ENCODE peak calls at places on chromosomes 2 and 18, in five cellular contexts. O is mesenchymal stem cell, W is body of pancreas, U is astrocyte, S is ovary. R is an unnamed sample.

GRCh38 chr2:160301420-160301819 is 101.3 kb upstream of the ITGB6 start:
- DNase-seq in S (no peak), W (no peak), O (no peak), U (no peak), R (no peak)

GRCh38 chr18:74331404-74331803 is 15.8 kb downstream of the C18orf63 start:
- DNase-seq in W (no peak), O (peak; percentile 54), S (no peak), U (peak; percentile 12), R (no peak)

GRCh38 chr2:239278941-239279365 is 121.9 kb downstream of the HDAC4 start:
- DNase-seq in U (peak; percentile 36), S (no peak), W (peak; percentile 7), O (peak; percentile 58), R (no peak)

GRCh38 chr2:215431778-215432758 is 3.8 kb downstream of the FN1 start:
- DNase-seq in W (no peak), S (no peak), O (no peak), U (peak; percentile 50), R (no peak)

GRCh38 chr18:72986103-72986502 is 118.3 kb upstream of the NETO1 start:
- DNase-seq in S (no peak), U (peak; percentile 32), W (no peak), O (no peak), R (no peak)

GRCh38 chr18:64810354-64810753 is 661.5 kb upstream of the LINC00305 start:
- DNase-seq in U (no peak), S (no peak), W (no peak), O (no peak), R (no peak)

GRCh38 chr18:12608292-12608691 is 49.6 kb downstream of the SPIRE1 start:
- DNase-seq in S (no peak), W (no peak), O (no peak), U (peak; percentile 58), R (no peak)

GRCh38 chr2:28972778-28973335 is 8.2 kb upstream of the TOGARAM2 start:
- DNase-seq in U (no peak), O (no peak), W (no peak), S (no peak), R (no peak)

GRCh38 chr2:172223601-172224054 is 120.9 kb upstream of the DLX2 start:
- DNase-seq in U (no peak), O (no peak), S (no peak), W (no peak), R (no peak)

GRCh38 chr2:148954536-148954935 is 79.5 kb downstream of the KIF5C start:
- DNase-seq in U (no peak), O (no peak), S (no peak), W (no peak), R (no peak)

GRCh38 chr2:112482309-112483046 is 522 bp downstream of the TTL start:
- DNase-seq in W (peak; percentile 35), U (peak; percentile 43), S (peak; percentile 37), O (peak; percentile 60), R (peak; percentile 46)

GRCh38 chr2:171083426-171083825 is 77.3 kb downstream of the TLK1 start:
- DNase-seq in S (no peak), W (no peak), U (no peak), O (no peak), R (no peak)

GRCh38 chr18:52499018-52499417 is 159.0 kb downstream of the DCC start:
- DNase-seq in U (no peak), S (no peak), O (no peak), W (peak; percentile 5), R (no peak)

GRCh38 chr18:26190506-26190905 is 35.7 kb upstream of the TAF4B start:
- DNase-seq in S (no peak), U (no peak), W (no peak), O (no peak), R (no peak)

GRCh38 chr2:94960266-94960665 is 65.2 kb upstream of the MAL start:
- DNase-seq in S (no peak), W (no peak), O (no peak), U (no peak), R (no peak)

GRCh38 chr18:77059294-77059916 is 73.2 kb downstream of the MBP start:
- DNase-seq in W (peak; percentile 57), S (no peak), O (peak; percentile 65), U (no peak), R (peak; percentile 42)

GRCh38 chr2:203808041-203808750 is 59.4 kb upstream of the CTLA4 start:
- DNase-seq in S (no peak), O (peak; percentile 78), U (peak; percentile 99), W (no peak), R (no peak)

GRCh38 chr2:171523339-171523931 is 1.2 kb downstream of the CYBRD1 start:
- DNase-seq in O (peak; percentile 91), W (peak; percentile 61), U (peak; percentile 77), S (peak; percentile 69), R (peak; percentile 92)

GRCh38 chr2:190320696-190321095 is 1.1 kb upstream of the HIBCH start:
- DNase-seq in S (no peak), W (no peak), O (no peak), U (no peak), R (no peak)

GRCh38 chr18:37611623-37612279 is 46.2 kb upstream of the CELF4 start:
- DNase-seq in S (no peak), U (no peak), O (no peak), W (no peak), R (no peak)

GRCh38 chr2:121485039-121485438 is 45.6 kb upstream of the RNU4ATAC start:
- DNase-seq in O (no peak), S (no peak), W (no peak), U (peak; percentile 96), R (no peak)

GRCh38 chr2:155145758-155146229 is 447.3 kb downstream of the KCNJ3 start:
- DNase-seq in O (no peak), W (no peak), U (no peak), S (no peak), R (no peak)

GRCh38 chr2:147567131-147567530 is 277.7 kb upstream of the ACVR2A start:
- DNase-seq in O (peak; percentile 65), W (no peak), S (no peak), U (no peak), R (no peak)

GRCh38 chr2:237861-238260 is 26.0 kb downstream of the SH3YL1 start:
- DNase-seq in O (no peak), S (no peak), U (no peak), W (no peak), R (no peak)

GRCh38 chr2:151478011-151478410 is 68.3 kb downstream of the RIF1 start:
- DNase-seq in S (no peak), W (no peak), O (no peak), U (peak; percentile 39), R (no peak)

GRCh38 chr18:8525692-8526091 is 83.5 kb upstream of the RAB12 start:
- DNase-seq in W (no peak), S (no peak), U (no peak), O (no peak), R (no peak)

GRCh38 chr2:97991081-97991856 is 4.5 kb downstream of the TMEM131 start:
- DNase-seq in W (no peak), S (no peak), U (no peak), O (no peak), R (no peak)

GRCh38 chr2:10688921-10689807 is 611 bp downstream of the NOL10 start:
- DNase-seq in S (no peak), U (peak; percentile 8), O (no peak), W (peak; percentile 39), R (peak; percentile 40)

DNA sequence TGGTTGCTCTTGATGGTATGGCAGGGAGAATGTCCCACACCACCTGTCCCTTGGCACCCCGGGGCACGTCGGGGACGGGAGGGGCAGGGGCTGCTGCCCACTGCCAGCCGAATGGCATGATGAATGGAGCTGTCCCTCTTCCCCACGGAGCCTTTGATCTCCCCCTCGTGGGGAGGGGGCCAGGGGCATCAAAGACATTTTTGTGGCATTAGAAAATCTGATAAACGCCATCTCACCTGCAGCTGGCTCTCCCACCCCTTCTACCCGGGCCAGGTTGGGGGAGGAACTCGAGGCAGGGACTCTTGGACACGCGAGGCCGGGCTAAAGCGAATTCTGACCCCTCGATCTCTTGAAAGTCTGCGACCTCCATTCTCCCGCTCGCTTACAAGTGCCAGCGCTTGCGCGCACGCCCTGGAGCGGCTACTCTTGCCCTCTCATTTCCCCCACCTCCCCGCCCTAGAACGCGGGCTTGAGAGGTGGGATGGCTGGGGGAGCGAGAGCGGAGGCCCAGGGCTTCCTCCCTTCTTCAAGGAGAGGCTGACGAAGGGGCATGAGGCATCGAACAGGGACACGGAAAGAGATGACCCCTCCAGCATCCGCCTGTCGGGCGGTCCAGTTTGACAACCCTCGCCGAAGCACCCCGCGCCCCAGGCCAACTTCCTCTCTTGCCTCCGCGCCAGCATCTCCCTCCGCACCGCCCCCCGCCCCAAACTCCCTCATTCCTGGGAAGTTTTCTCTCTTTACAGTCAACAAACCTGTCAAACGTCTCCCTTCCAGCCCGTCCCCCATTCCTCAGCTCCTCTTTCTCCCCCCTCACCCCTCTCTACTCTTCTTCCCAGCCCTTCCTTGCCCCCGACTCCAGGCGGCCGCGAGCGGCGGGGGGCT is 692 bp upstream of the WNT6 start:
- DNase-seq in W (no peak), U (no peak), O (no peak), S (no peak), R (no peak)
- H3K4me3 ChIP-seq in W (no peak overlapping the region), U (no peak overlapping the region), O (no peak overlapping the region), S (no peak overlapping the region), R (peak overlapping the region; percentile 28)

GRCh38 chr2:237859533-237860272 is at the start of gene RAMP1:
- DNase-seq in S (no peak), W (peak; percentile 64), O (peak; percentile 37), U (no peak), R (peak; percentile 17)
- H3K27ac ChIP-seq in S (peak within 1 kb of the TSS; percentile 61), W (peak within 1 kb of the TSS; percentile 55), O (no peak within 1 kb of the TSS), U (no peak within 1 kb of the TSS), R (no peak within 1 kb of the TSS)

GRCh38 chr18:48962252-48962856 is 11.6 kb upstream of the SMAD7 start:
- DNase-seq in S (no peak), W (no peak), O (no peak), U (no peak), R (no peak)

GRCh38 chr18:48959921-48960920 is 9.5 kb upstream of the SMAD7 start:
- DNase-seq in O (peak; percentile 93), W (no peak), U (peak; percentile 70), S (no peak), R (no peak)

GRCh38 chr18:48963555-48964480 is 13.1 kb upstream of the SMAD7 start:
- DNase-seq in S (no peak), O (no peak), W (no peak), U (no peak), R (no peak)

GRCh38 chr18:48961547-48961946 is 10.8 kb upstream of the SMAD7 start:
- DNase-seq in S (no peak), W (no peak), U (peak; percentile 81), O (peak; percentile 82), R (no peak)

DNA sequence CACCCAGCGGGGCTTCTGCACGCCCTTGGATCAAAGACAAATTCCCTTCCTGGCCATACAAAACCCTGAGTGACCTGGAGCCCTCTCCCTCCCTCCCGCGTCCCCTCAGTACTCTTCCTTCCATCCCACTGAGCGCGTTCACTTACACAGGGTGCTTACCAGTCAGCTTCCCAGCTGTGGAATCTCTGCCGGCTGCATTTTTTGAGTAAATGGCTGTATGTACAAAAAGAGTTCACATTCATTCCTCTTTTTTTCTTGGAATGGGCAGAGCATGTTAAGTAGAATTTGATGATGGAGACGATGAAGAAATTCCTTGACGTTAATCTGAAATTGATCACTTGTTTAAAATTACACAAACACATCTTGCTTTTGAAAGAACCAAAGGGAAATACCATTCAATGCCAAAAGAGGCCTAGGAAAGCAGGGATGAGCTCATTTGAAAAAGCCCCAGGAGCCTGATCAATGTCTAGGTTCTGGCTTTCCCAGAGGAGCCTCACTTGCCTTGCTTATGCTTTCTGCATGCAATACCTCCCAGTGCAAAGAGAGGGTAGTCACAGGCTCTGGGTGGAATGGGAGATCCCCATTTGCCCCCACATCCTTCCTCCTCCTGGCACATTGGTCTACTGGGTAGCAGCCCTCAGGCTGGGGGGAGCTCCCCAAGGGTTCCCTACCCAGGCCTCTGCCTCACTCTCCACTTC is 12.2 kb upstream of the SMAD7 start:
- DNase-seq in U (peak; percentile 50), O (peak; percentile 69), W (no peak), S (no peak), R (no peak)
- H3K4me3 ChIP-seq in U (no peak overlapping the region), O (no peak overlapping the region), W (no peak overlapping the region), S (no peak overlapping the region), R (no peak overlapping the region)

GRCh38 chr2:230821991-230822520 is 42.7 kb upstream of the ITM2C start:
- DNase-seq in S (no peak), U (no peak), O (no peak), W (no peak), R (no peak)
- H3K27ac ChIP-seq in S (no peak overlapping the region), U (no peak overlapping the region), O (no peak overlapping the region), W (no peak overlapping the region), R (no peak overlapping the region)